ENCODE peak calls at places on chromosomes 3 and 15, in seven cellular contexts. One of them, this sample, is unnamed.

GRCh38 chr15:67549736-67550135 is 7.2 kb downstream of the MAP2K5 start:
- DNase-seq in NB4: no peak
- DNase-seq in GM23338: no peak
- DNase-seq in IMR-90: peak
- DNase-seq in osteoblast: no peak
- DNase-seq in left ventricle myocardium inferior: no peak
- DNase-seq in dorsolateral prefrontal cortex: no peak
- DNase-seq in this sample: no peak

GRCh38 chr3:99246010-99246654 is 344.6 kb upstream of the DCBLD2 start:
- DNase-seq in NB4: no peak
- DNase-seq in GM23338: no peak
- DNase-seq in IMR-90: peak
- DNase-seq in osteoblast: no peak
- DNase-seq in left ventricle myocardium inferior: no peak
- DNase-seq in dorsolateral prefrontal cortex: no peak
- DNase-seq in this sample: peak

GRCh38 chr3:16399473-16399872 is 114.0 kb downstream of the RFTN1 start:
- DNase-seq in NB4: no peak
- DNase-seq in GM23338: peak
- DNase-seq in IMR-90: peak
- DNase-seq in osteoblast: peak
- DNase-seq in left ventricle myocardium inferior: peak
- DNase-seq in dorsolateral prefrontal cortex: no peak
- DNase-seq in this sample: peak

GRCh38 chr15:62365795-62366442 is 200.8 kb upstream of the C2CD4B start:
- DNase-seq in NB4: no peak
- DNase-seq in GM23338: no peak
- DNase-seq in IMR-90: no peak
- DNase-seq in osteoblast: no peak
- DNase-seq in left ventricle myocardium inferior: no peak
- DNase-seq in dorsolateral prefrontal cortex: no peak
- DNase-seq in this sample: no peak

GRCh38 chr15:58096529-58097084 is 31.1 kb upstream of the ALDH1A2 start:
- DNase-seq in NB4: no peak
- DNase-seq in GM23338: no peak
- DNase-seq in IMR-90: no peak
- DNase-seq in osteoblast: no peak
- DNase-seq in left ventricle myocardium inferior: no peak
- DNase-seq in dorsolateral prefrontal cortex: no peak
- DNase-seq in this sample: no peak

GRCh38 chr3:100231668-100232067 is 29.1 kb upstream of the TBC1D23 start:
- DNase-seq in NB4: no peak
- DNase-seq in GM23338: no peak
- DNase-seq in IMR-90: peak
- DNase-seq in osteoblast: no peak
- DNase-seq in left ventricle myocardium inferior: no peak
- DNase-seq in dorsolateral prefrontal cortex: no peak
- DNase-seq in this sample: peak

GRCh38 chr15:71802770-71803169 is 7.6 kb upstream of the NR2E3 start:
- DNase-seq in NB4: peak
- DNase-seq in GM23338: peak
- DNase-seq in IMR-90: no peak
- DNase-seq in osteoblast: peak
- DNase-seq in left ventricle myocardium inferior: no peak
- DNase-seq in dorsolateral prefrontal cortex: no peak
- DNase-seq in this sample: no peak

GRCh38 chr15:101189708-101190107 is 62.1 kb downstream of the CHSY1 start:
- DNase-seq in NB4: no peak
- DNase-seq in GM23338: no peak
- DNase-seq in IMR-90: no peak
- DNase-seq in osteoblast: no peak
- DNase-seq in left ventricle myocardium inferior: no peak
- DNase-seq in dorsolateral prefrontal cortex: no peak
- DNase-seq in this sample: no peak

GRCh38 chr3:10511809-10512494 is 6.6 kb upstream of the ATP2B2 start:
- DNase-seq in NB4: no peak
- DNase-seq in GM23338: peak
- DNase-seq in IMR-90: peak
- DNase-seq in osteoblast: peak
- DNase-seq in left ventricle myocardium inferior: no peak
- DNase-seq in dorsolateral prefrontal cortex: no peak
- DNase-seq in this sample: peak

GRCh38 chr3:133376805-133377204 is 23.1 kb upstream of the BFSP2 start:
- DNase-seq in NB4: peak
- DNase-seq in GM23338: no peak
- DNase-seq in IMR-90: no peak
- DNase-seq in osteoblast: no peak
- DNase-seq in left ventricle myocardium inferior: no peak
- DNase-seq in dorsolateral prefrontal cortex: no peak
- DNase-seq in this sample: peak

GRCh38 chr15:99343836-99344551 is 92.7 kb downstream of the LRRC28 start:
- DNase-seq in NB4: peak
- DNase-seq in GM23338: peak
- DNase-seq in IMR-90: no peak
- DNase-seq in osteoblast: peak
- DNase-seq in left ventricle myocardium inferior: peak
- DNase-seq in dorsolateral prefrontal cortex: peak
- DNase-seq in this sample: peak

GRCh38 chr3:161409858-161410257 is 38.5 kb upstream of the SPTSSB start:
- DNase-seq in NB4: no peak
- DNase-seq in GM23338: no peak
- DNase-seq in IMR-90: no peak
- DNase-seq in osteoblast: no peak
- DNase-seq in left ventricle myocardium inferior: no peak
- DNase-seq in dorsolateral prefrontal cortex: no peak
- DNase-seq in this sample: no peak

GRCh38 chr3:183634707-183635106 is 716 bp upstream of the KLHL24 start:
- DNase-seq in NB4: peak
- DNase-seq in GM23338: no peak
- DNase-seq in IMR-90: no peak
- DNase-seq in osteoblast: no peak
- DNase-seq in left ventricle myocardium inferior: no peak
- DNase-seq in dorsolateral prefrontal cortex: no peak
- DNase-seq in this sample: no peak

GRCh38 chr3:128482857-128483656 is 9.9 kb downstream of the GATA2 start:
- DNase-seq in NB4: no peak
- DNase-seq in GM23338: peak
- DNase-seq in IMR-90: peak
- DNase-seq in osteoblast: peak
- DNase-seq in left ventricle myocardium inferior: no peak
- DNase-seq in dorsolateral prefrontal cortex: no peak
- DNase-seq in this sample: peak

GRCh38 chr3:110749006-110749405 is 322.6 kb upstream of the NECTIN3 start:
- DNase-seq in NB4: no peak
- DNase-seq in GM23338: peak
- DNase-seq in IMR-90: no peak
- DNase-seq in osteoblast: no peak
- DNase-seq in left ventricle myocardium inferior: no peak
- DNase-seq in dorsolateral prefrontal cortex: no peak
- DNase-seq in this sample: no peak

GRCh38 chr3:182414586-182414985 is 378.7 kb upstream of the ATP11B start:
- DNase-seq in NB4: no peak
- DNase-seq in GM23338: no peak
- DNase-seq in IMR-90: no peak
- DNase-seq in osteoblast: no peak
- DNase-seq in left ventricle myocardium inferior: no peak
- DNase-seq in dorsolateral prefrontal cortex: no peak
- DNase-seq in this sample: no peak

GRCh38 chr15:50355980-50356379 is 982 bp upstream of the GABPB1 start:
- DNase-seq in NB4: no peak
- DNase-seq in GM23338: no peak
- DNase-seq in IMR-90: no peak
- DNase-seq in osteoblast: no peak
- DNase-seq in left ventricle myocardium inferior: no peak
- DNase-seq in dorsolateral prefrontal cortex: no peak
- DNase-seq in this sample: peak

GRCh38 chr3:197912770-197913476 is 37.1 kb upstream of the RPL35A start:
- DNase-seq in NB4: no peak
- DNase-seq in GM23338: no peak
- DNase-seq in IMR-90: no peak
- DNase-seq in osteoblast: no peak
- DNase-seq in left ventricle myocardium inferior: no peak
- DNase-seq in dorsolateral prefrontal cortex: peak
- DNase-seq in this sample: peak

GRCh38 chr3:127524300-127524896 is 66.1 kb downstream of the TPRA1 start:
- DNase-seq in NB4: no peak
- DNase-seq in GM23338: peak
- DNase-seq in IMR-90: no peak
- DNase-seq in osteoblast: peak
- DNase-seq in left ventricle myocardium inferior: no peak
- DNase-seq in dorsolateral prefrontal cortex: no peak
- DNase-seq in this sample: no peak

GRCh38 chr3:185687479-185687878 is 101.4 kb downstream of the SENP2 start:
- DNase-seq in NB4: no peak
- DNase-seq in GM23338: no peak
- DNase-seq in IMR-90: peak
- DNase-seq in osteoblast: no peak
- DNase-seq in left ventricle myocardium inferior: no peak
- DNase-seq in dorsolateral prefrontal cortex: no peak
- DNase-seq in this sample: peak

GRCh38 chr15:34855893-34856292 is 60.5 kb upstream of the ACTC1 start:
- DNase-seq in NB4: no peak
- DNase-seq in GM23338: no peak
- DNase-seq in IMR-90: peak
- DNase-seq in osteoblast: no peak
- DNase-seq in left ventricle myocardium inferior: no peak
- DNase-seq in dorsolateral prefrontal cortex: peak
- DNase-seq in this sample: peak

GRCh38 chr15:73433878-73434277 is 9.1 kb upstream of the REC114 start:
- DNase-seq in NB4: no peak
- DNase-seq in GM23338: no peak
- DNase-seq in IMR-90: no peak
- DNase-seq in osteoblast: no peak
- DNase-seq in left ventricle myocardium inferior: no peak
- DNase-seq in dorsolateral prefrontal cortex: no peak
- DNase-seq in this sample: no peak

DNA sequence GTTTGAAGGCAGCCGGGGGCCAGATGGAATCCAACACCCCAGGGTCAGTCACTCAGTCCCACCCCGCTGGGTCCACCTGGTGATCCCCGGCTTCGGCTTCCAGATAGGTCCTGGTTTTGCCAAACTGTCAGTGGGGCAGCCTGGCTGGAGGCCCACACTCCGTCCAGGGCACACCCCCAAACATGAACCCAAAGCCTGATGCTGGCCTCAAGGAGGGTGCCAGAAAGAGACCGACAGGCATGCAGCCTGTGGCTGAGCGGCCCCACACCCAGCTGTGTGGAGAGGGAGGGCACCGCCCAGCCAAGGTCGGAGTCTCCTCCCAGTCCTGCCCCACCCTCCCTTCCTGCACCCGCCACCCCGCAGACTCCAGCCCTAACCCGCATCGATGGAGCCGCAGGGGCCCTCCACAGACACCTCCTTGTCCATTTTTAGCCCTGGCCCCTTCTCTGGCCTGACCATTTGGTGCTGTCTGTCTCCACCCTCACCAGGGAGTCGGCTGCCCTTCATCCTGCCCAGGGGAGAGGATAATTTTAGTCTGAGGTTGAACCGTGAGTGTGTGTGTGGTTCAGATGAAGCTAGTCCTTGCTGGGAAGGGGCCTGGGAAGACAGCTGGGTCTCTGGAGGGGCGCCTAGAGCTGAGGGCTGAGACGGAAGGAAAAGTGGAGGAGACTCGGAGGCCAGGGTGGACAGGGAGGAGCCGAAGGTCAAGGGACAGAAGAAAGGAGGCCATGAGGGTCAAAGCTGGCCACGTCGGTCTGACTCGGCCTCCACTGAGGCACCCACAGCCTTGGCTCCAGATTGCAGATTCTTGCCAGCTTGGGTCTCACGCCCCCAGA is 23.1 kb downstream of the TNK2 start:
- DNase-seq in NB4: no peak
- DNase-seq in GM23338: no peak
- DNase-seq in IMR-90: no peak
- DNase-seq in osteoblast: peak
- DNase-seq in left ventricle myocardium inferior: peak
- DNase-seq in dorsolateral prefrontal cortex: peak
- DNase-seq in this sample: peak
- H3K4me3 ChIP-seq in NB4: no peak
- H3K4me3 ChIP-seq in GM23338: no peak
- H3K4me3 ChIP-seq in IMR-90: no peak
- H3K4me3 ChIP-seq in osteoblast: no peak
- H3K4me3 ChIP-seq in left ventricle myocardium inferior: peak
- H3K4me3 ChIP-seq in dorsolateral prefrontal cortex: no peak
- H3K4me3 ChIP-seq in this sample: no peak

GRCh38 chr3:124780356-124780755 is 50.1 kb downstream of the UMPS start:
- DNase-seq in NB4: no peak
- DNase-seq in GM23338: peak
- DNase-seq in IMR-90: peak
- DNase-seq in osteoblast: peak
- DNase-seq in left ventricle myocardium inferior: peak
- DNase-seq in dorsolateral prefrontal cortex: no peak
- DNase-seq in this sample: peak
- H3K4me3 ChIP-seq in NB4: no peak
- H3K4me3 ChIP-seq in GM23338: no peak
- H3K4me3 ChIP-seq in IMR-90: no peak
- H3K4me3 ChIP-seq in osteoblast: peak
- H3K4me3 ChIP-seq in left ventricle myocardium inferior: peak
- H3K4me3 ChIP-seq in dorsolateral prefrontal cortex: no peak
- H3K4me3 ChIP-seq in this sample: no peak

DNA sequence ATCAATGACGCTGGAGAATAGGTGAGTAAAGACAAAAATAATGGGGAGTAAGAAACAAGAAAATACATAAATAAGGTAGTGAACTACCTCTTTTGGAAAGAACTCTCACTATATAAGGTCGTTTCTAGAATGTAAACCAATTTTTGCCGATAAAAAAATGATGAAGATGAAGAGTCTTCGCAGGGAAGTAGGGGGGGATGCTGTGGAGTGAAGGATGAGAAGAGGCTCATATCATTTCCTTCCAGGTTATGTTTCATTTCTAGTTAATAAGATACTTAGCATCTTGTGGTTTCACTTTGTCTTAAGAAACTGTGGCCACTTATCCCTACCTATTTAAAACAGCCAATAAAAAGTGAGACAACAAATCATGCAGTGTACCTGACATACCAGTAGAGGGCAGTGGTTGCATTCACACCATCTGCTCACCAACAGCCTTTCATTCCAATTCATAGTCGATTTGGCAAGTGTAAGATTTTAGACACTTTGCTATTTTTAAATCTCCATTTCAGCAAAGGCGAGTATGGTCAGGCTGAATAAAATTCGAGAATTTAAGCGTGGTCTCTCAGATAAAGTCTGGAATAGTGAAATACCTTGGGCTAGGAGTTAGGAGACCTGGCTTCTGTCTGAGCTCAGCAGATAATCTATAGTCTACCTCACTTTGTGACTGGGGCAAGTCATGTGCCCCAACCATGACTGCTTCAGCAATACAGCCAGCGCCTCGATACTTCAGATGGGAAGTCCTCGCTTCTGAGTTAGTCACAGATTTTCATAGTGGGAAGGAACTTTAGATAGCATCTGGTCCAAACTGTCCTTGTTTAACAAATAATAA is 28.9 kb upstream of the ICE2 start:
- DNase-seq in NB4: peak
- DNase-seq in GM23338: peak
- DNase-seq in IMR-90: peak
- DNase-seq in osteoblast: peak
- DNase-seq in left ventricle myocardium inferior: no peak
- DNase-seq in dorsolateral prefrontal cortex: no peak
- DNase-seq in this sample: peak
- H3K4me3 ChIP-seq in NB4: no peak
- H3K4me3 ChIP-seq in GM23338: no peak
- H3K4me3 ChIP-seq in IMR-90: no peak
- H3K4me3 ChIP-seq in osteoblast: peak
- H3K4me3 ChIP-seq in left ventricle myocardium inferior: no peak
- H3K4me3 ChIP-seq in dorsolateral prefrontal cortex: no peak
- H3K4me3 ChIP-seq in this sample: no peak

GRCh38 chr3:191627064-191627463 is 166.1 kb downstream of the PYDC2 start:
- DNase-seq in NB4: no peak
- DNase-seq in GM23338: peak
- DNase-seq in IMR-90: no peak
- DNase-seq in osteoblast: no peak
- DNase-seq in left ventricle myocardium inferior: no peak
- DNase-seq in dorsolateral prefrontal cortex: peak
- DNase-seq in this sample: no peak
- H3K4me3 ChIP-seq in NB4: no peak
- H3K4me3 ChIP-seq in GM23338: no peak
- H3K4me3 ChIP-seq in IMR-90: no peak
- H3K4me3 ChIP-seq in osteoblast: no peak
- H3K4me3 ChIP-seq in left ventricle myocardium inferior: no peak
- H3K4me3 ChIP-seq in dorsolateral prefrontal cortex: peak
- H3K4me3 ChIP-seq in this sample: no peak

This sample was measured in cardiac fibroblast.